ENCODE peak calls at places on chromosome 20, in six cellular contexts. X, N, J, S, B and Q are unnamed samples.
A peak's percentile ranks its signal among the peaks of the same experiment; 100 is the strongest.

GRCh38 chr20:37364013-37364926 is 18.3 kb downstream of the SRC start:
- DNase-seq in S (no peak), J (no peak), B (peak; percentile 37), N (no peak), X (no peak), Q (peak; percentile 41)

GRCh38 chr20:45423700-45424099 is 7.8 kb downstream of the PIGT start:
- DNase-seq in J (no peak), S (no peak), B (no peak), N (no peak), X (no peak), Q (no peak)

GRCh38 chr20:47675190-47676142 is 109.8 kb downstream of the SULF2 start:
- DNase-seq in B (no peak), J (peak; percentile 47), S (no peak), X (no peak), N (no peak), Q (no peak)

GRCh38 chr20:59184880-59185447 is 21.3 kb downstream of the ZNF831 start:
- DNase-seq in N (no peak), J (no peak), X (no peak), B (no peak), S (no peak), Q (no peak)

GRCh38 chr20:3995067-3995748 is 20.1 kb downstream of the RNF24 start:
- DNase-seq in N (no peak), X (no peak), J (peak; percentile 45), B (no peak), S (peak; percentile 44), Q (no peak)

GRCh38 chr20:54292186-54292585 is 84.3 kb downstream of the PFDN4 start:
- DNase-seq in J (no peak), B (no peak), X (no peak), S (peak; percentile 25), N (no peak), Q (no peak)

GRCh38 chr20:47139934-47140333 is 216.6 kb downstream of the ZMYND8 start:
- DNase-seq in B (no peak), N (no peak), J (no peak), X (peak; percentile 39), S (no peak), Q (no peak)

GRCh38 chr20:52805892-52806291 is 166.3 kb upstream of the TSHZ2 start:
- DNase-seq in B (no peak), S (no peak), N (no peak), J (no peak), X (no peak), Q (no peak)

GRCh38 chr20:39596554-39596953 is 634.4 kb downstream of the DHX35 start:
- DNase-seq in S (no peak), X (no peak), B (no peak), J (no peak), N (no peak), Q (no peak)

GRCh38 chr20:22700387-22700786 is 116.0 kb upstream of the FOXA2 start:
- DNase-seq in X (no peak), S (no peak), N (no peak), J (no peak), B (no peak), Q (no peak)

GRCh38 chr20:34894723-34895122 is 18.3 kb downstream of the ACSS2 start:
- DNase-seq in S (no peak), N (no peak), X (no peak), B (no peak), J (no peak), Q (no peak)

GRCh38 chr20:15475483-15475882 is 1097.8 kb downstream of the KIF16B start:
- DNase-seq in S (no peak), N (no peak), X (peak; percentile 43), B (peak; percentile 54), J (no peak), Q (peak; percentile 36)

GRCh38 chr20:45061244-45061643 is 39.7 kb downstream of the KCNS1 start:
- DNase-seq in J (no peak), S (peak; percentile 93), N (no peak), X (no peak), B (no peak), Q (no peak)

GRCh38 chr20:38210741-38211140 is 45.7 kb upstream of the TGM2 start:
- DNase-seq in B (no peak), X (no peak), S (peak; percentile 64), N (no peak), J (no peak), Q (no peak)

GRCh38 chr20:1324598-1325172 is 4.3 kb downstream of the SDCBP2 start:
- DNase-seq in J (no peak), B (no peak), X (no peak), S (peak; percentile 91), N (no peak), Q (no peak)

GRCh38 chr20:1326031-1326930 is 2.7 kb downstream of the SDCBP2 start:
- DNase-seq in J (no peak), B (no peak), N (peak; percentile 41), X (no peak), S (peak; percentile 41), Q (no peak)

GRCh38 chr20:1327241-1327653 is 1.7 kb downstream of the SDCBP2 start:
- DNase-seq in B (peak; percentile 84), X (no peak), N (peak; percentile 60), S (peak; percentile 79), J (no peak), Q (no peak)

GRCh38 chr20:1323830-1324597 is 4.9 kb downstream of the SDCBP2 start:
- DNase-seq in X (no peak), B (no peak), J (no peak), N (no peak), S (no peak), Q (no peak)

DNA sequence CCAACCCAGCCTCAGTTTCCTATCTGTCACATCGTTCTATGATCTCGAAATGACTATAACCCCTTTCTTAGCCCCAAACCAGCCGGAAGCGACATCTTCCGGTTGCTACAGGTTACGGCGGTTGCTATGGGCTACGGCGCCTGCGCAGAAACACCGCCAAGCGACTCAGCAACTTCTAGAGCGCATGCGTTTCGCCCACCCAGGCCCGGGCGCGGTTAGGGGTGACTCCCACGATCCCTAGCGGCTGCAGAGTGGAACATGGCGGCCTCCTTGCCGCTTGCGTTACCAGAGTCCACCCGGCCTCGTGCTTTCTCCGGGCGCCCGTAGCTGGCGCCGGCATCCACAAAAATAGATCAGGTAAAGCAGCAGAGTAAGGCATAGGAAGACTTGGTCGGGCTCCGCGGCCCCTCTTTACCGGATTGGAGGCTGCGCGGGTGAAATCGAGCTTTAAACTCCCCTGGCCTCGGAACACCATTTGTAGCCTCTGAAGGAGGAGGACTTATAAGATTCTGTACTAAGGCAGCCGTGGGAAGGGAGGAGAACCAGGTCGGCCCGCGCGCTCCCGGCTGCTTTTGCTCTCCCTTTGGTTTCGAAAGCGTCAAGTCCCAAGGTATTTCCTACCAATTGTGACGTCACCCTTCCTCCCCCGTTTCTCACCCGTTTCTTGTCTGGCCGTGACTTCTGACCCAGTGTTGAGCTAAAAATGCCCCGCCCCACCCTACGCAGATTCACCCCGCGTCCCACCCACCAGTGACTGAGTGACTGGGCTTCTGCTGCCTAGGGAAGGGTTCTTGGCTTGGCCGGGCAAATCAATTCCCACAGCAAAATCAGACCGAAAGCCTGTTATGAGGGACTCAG is 3.5 kb downstream of the SDCBP2 start:
- DNase-seq in N (peak; percentile 98), S (peak; percentile 97), J (peak; percentile 96), B (peak; percentile 98), X (peak; percentile 98), Q (peak; percentile 98)
- TF ChIP-seq CTCF in N (no peak), S (no peak), J (no peak), B (peak; percentile 32), X (no peak), Q (peak; percentile 51)

GRCh38 chr20:32670773-32671455 is 2.8 kb downstream of the C20orf203 start:
- DNase-seq in B (no peak), N (no peak), J (no peak), S (no peak), X (no peak), Q (no peak)

GRCh38 chr20:32672315-32672981 is 1.3 kb downstream of the C20orf203 start:
- DNase-seq in B (no peak), J (peak; percentile 32), S (no peak), X (no peak), N (no peak), Q (no peak)

GRCh38 chr20:32674362-32674789 is 635 bp upstream of the C20orf203 start:
- DNase-seq in N (no peak), J (peak; percentile 94), B (no peak), X (peak; percentile 56), S (peak; percentile 50), Q (peak; percentile 30)

GRCh38 chr20:32675223-32675975 is 1.7 kb upstream of the C20orf203 start:
- DNase-seq in J (peak; percentile 46), S (no peak), N (no peak), B (no peak), X (no peak), Q (no peak)

DNA sequence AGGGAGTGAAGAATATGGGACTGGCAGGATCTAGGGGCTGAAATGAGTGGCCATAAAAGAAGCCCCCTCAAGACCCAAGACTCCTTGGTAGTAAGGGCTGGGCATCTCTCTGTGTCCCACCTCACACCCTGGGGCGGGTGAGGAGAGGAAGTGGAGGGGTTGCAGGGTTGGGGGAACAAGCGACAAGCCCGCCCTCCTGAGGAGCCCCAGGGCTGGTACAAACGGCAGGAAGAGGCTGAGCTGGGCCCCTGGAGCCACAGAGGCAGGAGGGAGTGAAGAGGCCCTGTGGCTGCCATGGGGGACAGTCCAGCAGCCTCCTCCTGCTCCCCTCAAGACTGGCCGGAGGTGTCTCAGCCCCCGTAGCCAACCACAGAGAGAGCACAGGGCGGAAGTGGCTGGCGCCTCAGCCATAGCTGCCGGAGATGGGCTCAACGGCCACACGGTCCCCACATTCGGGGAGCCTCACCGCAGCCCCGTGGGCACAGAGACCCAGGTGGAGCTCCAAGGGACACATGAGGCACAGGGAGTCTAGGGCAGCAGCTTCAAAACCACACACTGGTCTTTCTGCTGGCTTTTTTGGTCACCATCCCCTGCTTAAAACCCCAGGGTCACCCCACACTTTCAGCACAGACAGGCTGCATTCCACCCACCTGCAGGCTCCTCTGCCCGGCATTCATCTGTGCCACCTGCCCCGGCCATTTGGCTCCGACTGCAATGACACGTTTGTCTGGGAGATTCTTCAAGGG is 586 bp downstream of the C20orf203 start:
- DNase-seq in X (no peak), S (no peak), N (no peak), J (peak; percentile 71), B (peak; percentile 58), Q (peak; percentile 89)
- TF ChIP-seq CTCF in X (no peak), S (no peak), N (no peak), J (peak; percentile 14), B (no peak), Q (no peak)

DNA sequence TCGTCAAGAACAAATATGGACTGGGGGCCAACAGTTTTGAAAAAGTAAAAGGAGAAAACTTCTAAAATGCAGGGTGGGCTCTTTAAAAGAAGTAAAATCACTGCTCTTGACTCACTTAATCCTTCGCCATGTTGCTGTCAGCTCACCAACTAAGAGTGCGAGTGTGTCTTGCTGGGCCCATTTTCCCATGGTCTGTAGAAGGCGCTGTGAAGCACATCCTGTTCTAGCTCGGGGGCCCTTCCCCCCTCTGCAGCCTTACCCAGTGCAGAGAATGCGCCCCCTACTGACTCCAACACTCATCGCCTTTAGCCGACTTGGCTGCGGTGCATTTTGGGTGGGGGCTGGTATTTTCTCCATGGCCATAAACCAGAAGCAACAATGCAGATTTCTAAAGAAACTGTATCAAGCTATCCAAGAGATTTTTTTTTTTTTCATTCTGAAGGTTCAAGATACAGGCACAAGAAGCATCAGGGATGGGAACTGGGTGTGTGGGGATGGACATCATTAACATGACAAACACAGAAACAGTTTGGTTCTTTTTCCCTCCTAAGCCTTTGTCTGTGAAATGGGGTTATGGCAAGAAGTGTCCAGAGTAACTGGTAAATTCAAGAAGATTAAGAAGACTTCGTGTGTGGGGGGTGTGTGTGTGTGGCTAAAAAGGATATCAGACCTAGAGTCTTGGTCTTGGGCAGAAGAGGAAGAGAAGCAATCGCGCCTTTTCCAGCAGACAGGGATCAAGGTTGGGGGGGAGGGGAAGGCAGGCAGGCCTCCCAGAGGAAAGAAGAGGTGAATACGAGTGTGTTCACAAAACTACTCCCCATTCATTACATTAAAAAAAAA is 1.7 kb downstream of the ADNP start:
- DNase-seq in N (peak; percentile 86), X (peak; percentile 91), B (peak; percentile 93), S (peak; percentile 97), J (peak; percentile 99), Q (peak; percentile 86)
- TF ChIP-seq CTCF in N (peak; percentile 70), X (no peak), B (peak; percentile 84), S (peak; percentile 99), J (peak; percentile 99), Q (peak; percentile 81)

GRCh38 chr20:24705486-24705885 is 236.1 kb downstream of the SYNDIG1 start:
- DNase-seq in B (no peak), S (no peak), J (no peak), X (no peak), N (no peak), Q (no peak)
- TF ChIP-seq CTCF in B (no peak), S (no peak), J (no peak), X (no peak), N (no peak), Q (no peak)